ENCODE peak calls at places on chromosomes 16 and 17, in six cellular contexts. U is heart left ventricle, X is esophagus muscularis mucosa, S is fibroblast of lung, D is hepatocyte, Z is left ventricle myocardium inferior. G is an unnamed sample.

GRCh38 chr16:67822511-67822910 is 15.8 kb downstream of the TSNAXIP1 start:
- DNase-seq in U (no peak), X (no peak), S (peak; percentile 17), D (no peak), Z (no peak), G (no peak)

GRCh38 chr16:1557576-1557975 is 24.1 kb downstream of the TMEM204 start:
- DNase-seq in U (no peak), X (no peak), S (no peak), D (no peak), Z (no peak), G (no peak)

GRCh38 chr16:79380990-79381389 is 219.5 kb downstream of the MAF start:
- DNase-seq in U (no peak), X (no peak), S (no peak), D (peak; percentile 13), Z (no peak), G (no peak)

GRCh38 chr17:74860229-74860998 is 729 bp upstream of the GRIN2C start:
- DNase-seq in U (no peak), X (no peak), S (no peak), D (no peak), Z (no peak), G (no peak)

GRCh38 chr17:9456265-9456664 is 119.4 kb downstream of the STX8 start:
- DNase-seq in U (no peak), X (no peak), S (no peak), D (peak; percentile 32), Z (peak; percentile 26), G (no peak)

GRCh38 chr17:75970626-75971025 is 8.3 kb downstream of the ACOX1 start:
- DNase-seq in U (no peak), X (no peak), S (no peak), D (no peak), Z (no peak), G (no peak)

GRCh38 chr16:81521141-81521626 is 76.6 kb downstream of the CMIP start:
- DNase-seq in U (no peak), X (no peak), S (no peak), D (no peak), Z (no peak), G (no peak)

GRCh38 chr17:18008496-18009268 is 30.3 kb downstream of the ATPAF2 start:
- DNase-seq in U (no peak), X (no peak), S (peak; percentile 84), D (no peak), Z (no peak), G (no peak)

GRCh38 chr16:88685156-88686061 is 898 bp downstream of the SNAI3 start:
- DNase-seq in U (peak; percentile 67), X (no peak), S (peak; percentile 31), D (peak; percentile 72), Z (no peak), G (no peak)

GRCh38 chr16:57539072-57539796 is 2.9 kb upstream of the CCDC102A start:
- DNase-seq in U (no peak), X (no peak), S (no peak), D (no peak), Z (no peak), G (no peak)

GRCh38 chr17:63598284-63598683 is 2.4 kb upstream of the TACO1 start:
- DNase-seq in U (no peak), X (no peak), S (peak; percentile 21), D (no peak), Z (no peak), G (no peak)

GRCh38 chr16:9597967-9598730 is 506.7 kb downstream of the HAPSTR1 start:
- DNase-seq in U (no peak), X (no peak), S (no peak), D (no peak), Z (no peak), G (no peak)

GRCh38 chr17:76136276-76137025 is 4.6 kb downstream of the FOXJ1 start:
- DNase-seq in U (no peak), X (no peak), S (no peak), D (no peak), Z (no peak), G (no peak)

GRCh38 chr17:7825206-7825980 is 8.6 kb upstream of the KDM6B start:
- DNase-seq in U (no peak), X (no peak), S (peak; percentile 5), D (peak; percentile 30), Z (no peak), G (no peak)

GRCh38 chr17:44383861-44384260 is 5.6 kb downstream of the ITGA2B start:
- DNase-seq in U (no peak), X (no peak), S (no peak), D (no peak), Z (no peak), G (no peak)

GRCh38 chr16:75385507-75386152 is 47.7 kb downstream of the CFDP1 start:
- DNase-seq in U (no peak), X (no peak), S (peak; percentile 80), D (peak; percentile 84), Z (no peak), G (no peak)

GRCh38 chr17:40038882-40039513 is 15.2 kb downstream of the MED24 start:
- DNase-seq in U (peak; percentile 69), X (peak; percentile 95), S (peak; percentile 79), D (peak; percentile 80), Z (peak; percentile 71), G (no peak)

GRCh38 chr16:75264531-75264998 is 13.1 kb upstream of the BCAR1 start:
- DNase-seq in U (peak; percentile 62), X (no peak), S (no peak), D (peak; percentile 30), Z (no peak), G (no peak)

GRCh38 chr17:44751331-44751730 is 7.5 kb upstream of the ADAM11 start:
- DNase-seq in U (no peak), X (no peak), S (no peak), D (no peak), Z (no peak), G (no peak)

GRCh38 chr16:82631701-82632685 is 5.2 kb downstream of the CDH13 start:
- DNase-seq in U (no peak), X (no peak), S (no peak), D (no peak), Z (no peak), G (no peak)

GRCh38 chr16:8241408-8241807 is 348.9 kb downstream of the TMEM114 start:
- DNase-seq in U (no peak), X (peak; percentile 21), S (no peak), D (no peak), Z (no peak), G (no peak)

GRCh38 chr16:11095935-11096334 is 151.6 kb downstream of the CLEC16A start:
- DNase-seq in U (no peak), X (no peak), S (no peak), D (no peak), Z (no peak), G (no peak)

GRCh38 chr17:2571523-2572303 is 21.7 kb upstream of the PAFAH1B1 start:
- DNase-seq in U (no peak), X (no peak), S (no peak), D (no peak), Z (no peak), G (no peak)

GRCh38 chr17:7559307-7560171 is 989 bp downstream of the TNFSF13 start:
- DNase-seq in U (no peak), X (no peak), S (no peak), D (no peak), Z (no peak), G (peak; percentile 83)

GRCh38 chr17:83178533-83179201 is 99.3 kb downstream of the METRNL start:
- DNase-seq in U (no peak), X (peak; percentile 84), S (no peak), D (peak; percentile 4), Z (no peak), G (no peak)

GRCh38 chr17:51684214-51684613 is 423.9 kb downstream of the UTP18 start:
- DNase-seq in U (no peak), X (no peak), S (no peak), D (no peak), Z (no peak), G (no peak)

GRCh38 chr16:75251280-75252048 is at the start of gene BCAR1:
- DNase-seq in U (peak; percentile 93), X (peak; percentile 96), S (peak; percentile 90), D (peak; percentile 96), Z (peak; percentile 92), G (no peak)

GRCh38 chr16:66274335-66275110 is 92.0 kb upstream of the CDH5 start:
- DNase-seq in U (no peak), X (no peak), S (peak; percentile 36), D (peak; percentile 41), Z (no peak), G (peak; percentile 62)
- H3K4me1 ChIP-seq in U (peaks cover 4% of the 10 kb centered on the region), X (peaks cover 10% of the 10 kb centered on the region), S (peaks cover 4% of the 10 kb centered on the region), D (peaks cover 4% of the 10 kb centered on the region), Z (peaks cover 8% of the 10 kb centered on the region), G (peaks cover 27% of the 10 kb centered on the region)

DNA sequence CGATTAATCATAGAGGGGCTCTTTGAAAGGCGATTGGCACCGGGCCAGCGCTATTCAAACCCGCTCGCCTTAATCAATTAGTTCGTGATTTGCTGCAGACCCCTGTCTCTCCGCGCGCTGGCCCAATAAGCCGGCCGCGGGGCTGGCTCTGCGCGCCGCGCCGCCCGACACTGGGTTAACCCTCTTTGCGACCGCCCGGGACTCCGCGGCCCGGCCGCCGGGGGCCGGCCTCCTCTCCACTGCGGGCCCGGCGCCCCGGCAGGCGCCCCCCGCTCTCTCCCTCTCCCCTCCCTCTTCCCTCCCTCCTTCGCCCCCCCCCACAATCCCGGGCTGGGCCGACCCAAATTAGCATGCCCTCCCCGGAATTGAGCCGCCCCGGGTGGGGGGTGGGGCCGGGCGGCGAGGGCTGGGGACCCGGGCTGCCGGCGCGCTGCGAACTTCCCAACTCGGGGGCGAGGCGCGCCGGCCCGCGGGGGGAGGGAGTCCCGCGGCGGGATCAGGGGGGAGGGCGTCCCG is 423 bp upstream of the SALL1 start:
- DNase-seq in U (no peak), X (no peak), S (peak; percentile 92), D (peak; percentile 84), Z (no peak), G (no peak)
- H3K27ac ChIP-seq in U (no peak overlapping the region), X (no peak overlapping the region), S (no peak overlapping the region), D (peak overlapping the region; percentile 97), Z (no peak overlapping the region), G (peak overlapping the region; percentile 92)

GRCh38 chr17:77426676-77427386 is 286.1 kb downstream of the SEC14L1 start:
- DNase-seq in U (no peak), X (no peak), S (no peak), D (no peak), Z (no peak), G (no peak)
- H3K4me1 ChIP-seq in U (peaks cover 91% of the 10 kb centered on the region), X (peaks cover 100% of the 10 kb centered on the region), S (peaks cover 73% of the 10 kb centered on the region), D (peaks cover 83% of the 10 kb centered on the region), Z (peaks cover 98% of the 10 kb centered on the region), G (peaks cover 100% of the 10 kb centered on the region)

GRCh38 chr16:27550582-27550920 is 607 bp downstream of the KATNIP start:
- DNase-seq in U (no peak), X (no peak), S (no peak), D (no peak), Z (no peak), G (no peak)
- H3K27ac ChIP-seq in U (peak overlapping the region; percentile 56), X (peak overlapping the region; percentile 77), S (peak overlapping the region; percentile 94), D (peak overlapping the region; percentile 74), Z (peak overlapping the region; percentile 90), G (no peak overlapping the region)

GRCh38 chr17:81428121-81428515 is 32.9 kb downstream of the BAHCC1 start:
- DNase-seq in U (no peak), X (no peak), S (peak; percentile 38), D (no peak), Z (no peak), G (no peak)
- H3K4me1 ChIP-seq in U (peaks cover 45% of the 10 kb centered on the region), X (peaks cover 66% of the 10 kb centered on the region), S (peaks cover 15% of the 10 kb centered on the region), D (peaks cover 12% of the 10 kb centered on the region), Z (peaks cover 64% of the 10 kb centered on the region), G (peaks cover 46% of the 10 kb centered on the region)